ENCODE peak calls at places on chromosomes 5 and 9, in seven cellular contexts. D is A673, K is cardiac fibroblast, I is spleen, Y is sigmoid colon, U is dorsolateral prefrontal cortex, S is epithelial cell of esophagus. E is an unnamed sample.

GRCh38 chr9:21804336-21804735 is 1.9 kb downstream of the MTAP start:
- DNase-seq in D (no peak), K (no peak), I (no peak), Y (no peak), U (no peak), S (no peak), E (no peak)

GRCh38 chr9:23769307-23769935 is 56.6 kb downstream of the ELAVL2 start:
- DNase-seq in D (no peak), K (no peak), I (no peak), Y (no peak), U (no peak), S (peak), E (peak)

GRCh38 chr9:92517046-92517445 is 18.7 kb downstream of the ECM2 start:
- DNase-seq in D (no peak), K (no peak), I (no peak), Y (no peak), U (no peak), S (no peak), E (no peak)

GRCh38 chr9:83937861-83938455 is 16.7 kb upstream of the KIF27 start:
- DNase-seq in D (peak), K (peak), I (no peak), Y (no peak), U (peak), S (peak), E (peak)

GRCh38 chr9:81801190-81801589 is 111.8 kb upstream of the TLE1 start:
- DNase-seq in D (no peak), K (no peak), I (no peak), Y (no peak), U (no peak), S (no peak), E (peak)

GRCh38 chr9:128636024-128636390 is 20.6 kb downstream of the DYNC2I2 start:
- DNase-seq in D (no peak), K (peak), I (no peak), Y (no peak), U (no peak), S (peak), E (no peak)

GRCh38 chr5:101045689-101046088 is 142.6 kb upstream of the ST8SIA4 start:
- DNase-seq in D (peak), K (peak), I (no peak), Y (no peak), U (no peak), S (peak), E (peak)

GRCh38 chr9:106886111-106887046 is 23.4 kb downstream of the ZNF462 start:
- DNase-seq in D (no peak), K (no peak), I (no peak), Y (no peak), U (no peak), S (peak), E (no peak)

GRCh38 chr5:116990010-116990409 is 415.4 kb upstream of the SEMA6A start:
- DNase-seq in D (no peak), K (no peak), I (no peak), Y (no peak), U (no peak), S (no peak), E (peak)

GRCh38 chr5:42496397-42497156 is 73.3 kb downstream of the GHR start:
- DNase-seq in D (no peak), K (no peak), I (no peak), Y (no peak), U (no peak), S (no peak), E (no peak)

GRCh38 chr5:1068204-1068894 is 43.5 kb downstream of the SLC12A7 start:
- DNase-seq in D (no peak), K (no peak), I (no peak), Y (no peak), U (no peak), S (no peak), E (no peak)

GRCh38 chr5:166430491-166431319 is 1860.7 kb upstream of the WWC1 start:
- DNase-seq in D (no peak), K (no peak), I (no peak), Y (no peak), U (no peak), S (no peak), E (no peak)

GRCh38 chr5:35626108-35626507 is 8.4 kb downstream of the SPEF2 start:
- DNase-seq in D (no peak), K (no peak), I (no peak), Y (no peak), U (no peak), S (no peak), E (no peak)

GRCh38 chr9:96100385-96100978 is 201.5 kb downstream of the HSD17B3 start:
- DNase-seq in D (peak), K (no peak), I (peak), Y (no peak), U (no peak), S (no peak), E (no peak)

GRCh38 chr5:145887217-145887616 is 14.4 kb upstream of the GRXCR2 start:
- DNase-seq in D (peak), K (no peak), I (no peak), Y (no peak), U (no peak), S (no peak), E (no peak)

GRCh38 chr9:85158512-85158911 is 489.0 kb downstream of the NTRK2 start:
- DNase-seq in D (no peak), K (no peak), I (no peak), Y (no peak), U (peak), S (no peak), E (no peak)

GRCh38 chr9:117704024-117704575 is at the start of gene TLR4:
- DNase-seq in D (no peak), K (peak), I (peak), Y (peak), U (peak), S (peak), E (peak)

GRCh38 chr5:55172051-55172899 is 702 bp downstream of the CDC20B start:
- DNase-seq in D (peak), K (peak), I (no peak), Y (peak), U (peak), S (peak), E (peak)

GRCh38 chr5:67160985-67161384 is 35.6 kb downstream of the CD180 start:
- DNase-seq in D (peak), K (peak), I (no peak), Y (no peak), U (no peak), S (peak), E (peak)

GRCh38 chr9:86452194-86452828 is 98.1 kb upstream of the TUT7 start:
- DNase-seq in D (no peak), K (peak), I (no peak), Y (no peak), U (no peak), S (no peak), E (no peak)

GRCh38 chr5:138354387-138354786 is 1.9 kb downstream of the KDM3B start:
- DNase-seq in D (no peak), K (no peak), I (no peak), Y (no peak), U (no peak), S (no peak), E (no peak)

GRCh38 chr5:75496026-75496425 is 15.4 kb downstream of the CERT1 start:
- DNase-seq in D (no peak), K (no peak), I (no peak), Y (no peak), U (no peak), S (no peak), E (no peak)

GRCh38 chr5:14727428-14727865 is 62.9 kb downstream of the OTULIN start:
- DNase-seq in D (peak), K (peak), I (peak), Y (peak), U (peak), S (peak), E (peak)

GRCh38 chr9:2875218-2875977 is 31.5 kb upstream of the PUM3 start:
- DNase-seq in D (no peak), K (no peak), I (no peak), Y (no peak), U (no peak), S (no peak), E (no peak)

GRCh38 chr9:2870340-2870739 is 26.4 kb upstream of the PUM3 start:
- DNase-seq in D (no peak), K (no peak), I (no peak), Y (no peak), U (no peak), S (no peak), E (no peak)

GRCh38 chr9:2872941-2873323 is 29.0 kb upstream of the PUM3 start:
- DNase-seq in D (no peak), K (no peak), I (no peak), Y (no peak), U (no peak), S (peak), E (no peak)

GRCh38 chr9:2874001-2874750 is 30.3 kb upstream of the PUM3 start:
- DNase-seq in D (no peak), K (peak), I (no peak), Y (no peak), U (no peak), S (no peak), E (peak)

GRCh38 chr9:2872307-2872940 is 28.5 kb upstream of the PUM3 start:
- DNase-seq in D (peak), K (peak), I (no peak), Y (no peak), U (peak), S (peak), E (peak)
- TF ChIP-seq CTCF in D (peak), K (peak), I (no peak), Y (no peak), U (peak), S (peak), E (peak)

GRCh38 chr5:89595065-89595464 is 712.1 kb upstream of the MEF2C start:
- DNase-seq in D (peak), K (no peak), I (no peak), Y (no peak), U (no peak), S (no peak), E (peak)
- H3K4me3 ChIP-seq in D (no peak), K (no peak), I (no peak), Y (no peak), U (no peak), S (no peak), E (no peak)

DNA sequence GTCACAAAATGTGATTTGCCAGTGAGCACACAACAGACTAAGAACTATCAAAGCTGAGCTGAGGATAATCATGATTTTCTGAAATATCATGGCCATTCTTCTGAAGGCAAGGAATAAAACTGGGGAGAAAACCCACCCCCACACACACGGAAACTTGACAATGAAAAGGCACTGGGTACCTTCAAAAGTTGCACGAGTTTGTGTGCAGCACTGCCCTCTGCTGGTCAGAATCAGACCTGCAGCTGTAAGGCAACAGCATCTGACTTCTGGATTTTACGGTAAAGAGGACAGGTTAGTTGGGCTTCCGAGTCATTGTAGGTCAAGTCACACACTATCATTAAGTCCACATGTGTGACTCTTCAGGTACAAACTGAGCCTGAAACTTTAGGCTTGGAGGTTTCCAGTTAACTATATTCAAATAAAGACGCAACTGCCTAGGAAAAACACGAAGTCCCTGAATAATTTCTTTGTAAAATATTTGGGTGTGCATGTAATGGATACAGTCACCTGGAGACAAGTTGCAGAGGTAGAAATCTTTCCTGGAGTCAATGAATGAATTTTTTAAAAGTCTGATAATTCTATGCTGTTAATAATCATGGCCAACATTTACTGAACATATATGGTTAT is 132.9 kb downstream of the MTX3 start:
- DNase-seq in D (peak), K (peak), I (peak), Y (peak), U (peak), S (peak), E (peak)
- TF ChIP-seq CTCF in D (peak), K (peak), I (peak), Y (peak), U (peak), S (peak), E (peak)

GRCh38 chr5:78985407-78986223 is 505 bp upstream of the ARSB start:
- DNase-seq in D (no peak), K (peak), I (peak), Y (peak), U (peak), S (peak), E (peak)

GRCh38 chr5:78984611-78985406 is at the start of gene ARSB:
- DNase-seq in D (peak), K (peak), I (peak), Y (peak), U (peak), S (peak), E (peak)

GRCh38 chr5:78979899-78980298 is 5.2 kb downstream of the ARSB start:
- DNase-seq in D (no peak), K (no peak), I (no peak), Y (no peak), U (no peak), S (peak), E (no peak)

GRCh38 chr5:78984020-78984610 is 995 bp downstream of the ARSB start:
- DNase-seq in D (peak), K (peak), I (no peak), Y (no peak), U (no peak), S (peak), E (no peak)

DNA sequence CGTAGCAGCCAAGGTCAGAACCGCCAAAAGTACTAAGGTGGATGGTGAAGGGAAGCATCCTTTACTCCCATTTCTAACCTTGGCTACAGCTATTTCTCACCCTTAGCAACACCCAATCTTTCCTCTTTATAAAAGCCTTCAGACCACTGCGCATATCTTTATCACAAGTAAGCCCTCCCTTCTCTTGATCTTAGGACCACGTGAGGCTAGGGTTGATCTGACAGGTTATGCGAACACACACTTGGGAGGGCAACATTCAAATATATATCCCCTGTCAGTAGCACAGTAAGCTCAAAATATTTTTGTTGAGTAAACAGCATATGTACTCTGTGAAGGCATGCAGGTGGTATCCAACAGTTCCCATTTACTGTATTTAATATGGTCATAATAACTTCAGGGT is 1.5 kb downstream of the ARSB start:
- DNase-seq in D (no peak), K (no peak), I (no peak), Y (no peak), U (no peak), S (no peak), E (no peak)
- H3K4me3 ChIP-seq in D (peak), K (peak), I (no peak), Y (no peak), U (peak), S (no peak), E (peak)

GRCh38 chr5:136040746-136041415 is 12.1 kb downstream of the TGFBI start:
- DNase-seq in D (no peak), K (no peak), I (peak), Y (no peak), U (peak), S (no peak), E (no peak)

GRCh38 chr5:136042665-136043121 is 13.9 kb downstream of the TGFBI start:
- DNase-seq in D (peak), K (peak), I (peak), Y (no peak), U (no peak), S (no peak), E (peak)

GRCh38 chr5:136043968-136044610 is 15.3 kb downstream of the TGFBI start:
- DNase-seq in D (no peak), K (no peak), I (peak), Y (peak), U (no peak), S (no peak), E (no peak)

GRCh38 chr5:136042156-136042555 is 13.4 kb downstream of the TGFBI start:
- DNase-seq in D (no peak), K (no peak), I (no peak), Y (no peak), U (no peak), S (no peak), E (no peak)

GRCh38 chr5:136043551-136043950 is 14.8 kb downstream of the TGFBI start:
- DNase-seq in D (no peak), K (peak), I (no peak), Y (peak), U (no peak), S (no peak), E (no peak)
- TF ChIP-seq CTCF in D (no peak), K (no peak), I (no peak), Y (no peak), U (no peak), S (no peak), E (no peak)

GRCh38 chr9:130860458-130861316 is 25.6 kb downstream of the ABL1 start:
- DNase-seq in D (peak), K (peak), I (peak), Y (peak), U (no peak), S (peak), E (peak)
- H3K4me3 ChIP-seq in D (no peak), K (no peak), I (no peak), Y (no peak), U (no peak), S (no peak), E (no peak)

GRCh38 chr5:154541553-154541952 is 63.5 kb upstream of the HAND1 start:
- DNase-seq in D (no peak), K (no peak), I (no peak), Y (no peak), U (no peak), S (no peak), E (no peak)
- TF ChIP-seq CTCF in D (no peak), K (no peak), I (no peak), Y (peak), U (no peak), S (no peak), E (no peak)

GRCh38 chr9:5437254-5438216 is at the start of gene PLGRKT:
- DNase-seq in D (peak), K (peak), I (peak), Y (peak), U (peak), S (peak), E (peak)

GRCh38 chr9:5441043-5441442 is 3.3 kb upstream of the PLGRKT start:
- DNase-seq in D (no peak), K (peak), I (no peak), Y (no peak), U (no peak), S (peak), E (peak)

GRCh38 chr9:5440426-5440825 is 2.7 kb upstream of the PLGRKT start:
- DNase-seq in D (no peak), K (no peak), I (no peak), Y (no peak), U (no peak), S (no peak), E (no peak)

GRCh38 chr9:5436441-5436840 is 1.3 kb downstream of the PLGRKT start:
- DNase-seq in D (no peak), K (no peak), I (no peak), Y (no peak), U (no peak), S (no peak), E (no peak)

GRCh38 chr9:5438301-5439162 is 807 bp upstream of the PLGRKT start:
- DNase-seq in D (no peak), K (peak), I (peak), Y (no peak), U (no peak), S (peak), E (peak)
- H3K4me3 ChIP-seq in D (peak), K (peak), I (peak), Y (no peak), U (peak), S (peak), E (peak)